ENCODE peak calls at places on chromosomes 13 and 19, in six cellular contexts. K is GM23338, M is HCT116, N is fibroblast of lung, J is A673, Y is neural progenitor cell. F is an unnamed sample.

GRCh38 chr19:50910722-50911121 is 473 bp downstream of the KLK4 start:
- DNase-seq in Y (no peak), J (no peak), K (no peak), M (no peak), N (no peak), F (no peak)

GRCh38 chr19:35044317-35045117 is 3.0 kb downstream of the HPN start:
- DNase-seq in K (peak), N (peak), M (no peak), Y (peak), J (peak), F (peak)

GRCh38 chr19:1251503-1252220 is 3.3 kb downstream of the MIDN start:
- DNase-seq in Y (peak), J (peak), M (no peak), K (no peak), N (no peak), F (no peak)

GRCh38 chr19:41398042-41398403 is 405 bp downstream of the BCKDHA start:
- DNase-seq in J (no peak), K (no peak), N (no peak), Y (peak), M (no peak), F (no peak)

GRCh38 chr13:52879950-52880650 is 31.7 kb upstream of the PCDH8 start:
- DNase-seq in Y (peak), N (no peak), M (no peak), K (peak), J (no peak), F (no peak)

GRCh38 chr19:1211494-1212234 is 6.1 kb downstream of the STK11 start:
- DNase-seq in M (no peak), Y (peak), J (peak), N (peak), K (peak), F (no peak)

GRCh38 chr19:2282062-2282861 is at the start of gene PEAK3:
- DNase-seq in K (peak), M (no peak), Y (peak), J (no peak), N (peak), F (no peak)

GRCh38 chr19:53094749-53095575 is 8.3 kb downstream of the ZNF160 start:
- DNase-seq in N (no peak), J (no peak), Y (peak), K (peak), M (no peak), F (no peak)

GRCh38 chr19:980133-980998 is 3.8 kb upstream of the WDR18 start:
- DNase-seq in Y (peak), M (no peak), K (peak), J (no peak), N (no peak), F (no peak)

GRCh38 chr19:3375221-3376088 is 9.1 kb downstream of the NFIC start:
- DNase-seq in N (peak), K (no peak), M (no peak), J (no peak), Y (no peak), F (no peak)

GRCh38 chr13:77565635-77566034 is 30.1 kb downstream of the SCEL start:
- DNase-seq in K (peak), N (peak), Y (peak), M (peak), J (peak), F (peak)

GRCh38 chr13:111370570-111371150 is 50.2 kb downstream of the TEX29 start:
- DNase-seq in Y (no peak), M (no peak), K (no peak), N (no peak), J (no peak), F (no peak)

GRCh38 chr19:41872384-41872774 is 4.7 kb upstream of the CD79A start:
- DNase-seq in Y (no peak), J (no peak), M (no peak), N (no peak), K (no peak), F (no peak)

GRCh38 chr19:6393982-6394412 is 1.0 kb upstream of the GTF2F1 start:
- DNase-seq in N (no peak), M (no peak), J (no peak), K (no peak), Y (no peak), F (no peak)

GRCh38 chr19:58563034-58563573 is 4.7 kb upstream of the UBE2M start:
- DNase-seq in N (no peak), K (peak), M (no peak), Y (no peak), J (peak), F (no peak)

GRCh38 chr19:38964738-38965137 is 10.8 kb downstream of the FBXO17 start:
- DNase-seq in K (no peak), N (no peak), J (no peak), M (no peak), Y (no peak), F (no peak)

GRCh38 chr13:73062368-73062767 is 3.6 kb downstream of the KLF5 start:
- DNase-seq in Y (peak), J (no peak), M (no peak), N (no peak), K (no peak), F (no peak)

GRCh38 chr19:31352782-31353651 is 3.8 kb upstream of the TSHZ3 start:
- DNase-seq in K (peak), N (no peak), M (no peak), Y (peak), J (no peak), F (no peak)
- TF ChIP-seq EZH2 in K (peak), N (no peak), M (no peak), Y (peak), J (no peak), F (no peak)

DNA sequence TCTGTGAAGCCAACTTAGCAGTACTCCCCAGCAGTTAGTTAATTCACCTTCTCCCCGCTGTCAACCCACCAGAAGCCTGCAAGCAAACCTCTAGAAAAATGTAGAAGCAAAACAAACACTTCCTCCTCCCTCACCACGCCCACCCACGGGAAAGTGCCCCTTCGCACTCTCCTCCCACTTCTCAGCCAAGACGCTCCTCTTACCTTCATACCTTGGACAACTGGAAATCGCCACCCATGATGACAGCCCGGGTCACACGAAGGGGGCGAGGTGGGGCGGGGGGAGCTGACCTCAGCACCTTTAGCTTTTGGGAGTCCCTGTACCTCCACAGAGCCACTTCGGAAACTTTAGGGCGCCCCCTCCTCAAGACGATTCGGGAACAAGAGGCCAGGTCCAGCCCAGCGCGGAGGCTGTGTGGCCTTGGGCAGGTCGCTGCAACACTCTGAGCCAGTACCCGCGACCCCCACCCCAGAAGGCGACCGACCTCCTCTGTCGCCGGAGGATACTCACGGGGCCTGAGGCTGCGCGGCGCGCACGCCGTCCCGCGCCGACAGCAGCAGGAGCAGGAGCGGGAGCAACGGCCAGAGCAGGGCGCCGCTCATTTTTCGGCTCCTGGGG is 460 bp downstream of the CPAMD8 start:
- DNase-seq in N (no peak), J (no peak), Y (peak), K (peak), M (no peak), F (no peak)
- TF ChIP-seq EZH2 in N (peak), J (no peak), Y (no peak), K (no peak), M (no peak), F (no peak)

GRCh38 chr13:97844151-97844550 is 109.3 kb upstream of the IPO5 start:
- DNase-seq in N (no peak), J (no peak), K (no peak), Y (no peak), M (no peak), F (no peak)
- TF ChIP-seq EZH2 in N (no peak), J (no peak), K (no peak), Y (no peak), M (no peak), F (no peak)

DNA sequence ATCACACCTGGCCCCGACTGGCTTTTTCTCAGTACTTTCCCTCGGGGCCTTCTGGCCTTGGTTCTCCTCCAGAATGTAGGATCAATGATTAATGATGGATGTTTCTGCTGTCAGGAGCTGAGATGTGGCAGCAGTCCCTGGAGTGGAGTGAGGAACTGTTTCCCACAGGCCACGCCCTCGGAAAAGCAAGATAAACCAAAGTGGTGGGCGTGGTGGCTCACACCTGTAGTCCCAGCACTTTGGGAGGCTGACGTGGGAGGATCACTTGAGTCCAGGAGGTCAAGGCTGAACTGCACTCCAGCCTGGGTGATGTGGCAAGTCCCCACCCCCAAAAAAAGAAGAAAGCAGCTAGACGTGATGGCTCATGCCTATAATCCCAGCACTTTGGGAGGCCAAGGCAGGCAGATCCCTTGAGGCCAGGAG is 7.1 kb upstream of the SHFL start:
- DNase-seq in J (no peak), K (no peak), N (no peak), M (no peak), Y (no peak), F (no peak)
- TF ChIP-seq EZH2 in J (no peak), K (no peak), N (no peak), M (no peak), Y (no peak), F (no peak)

GRCh38 chr19:55082023-55082851 is 6.6 kb downstream of the EPS8L1 start:
- DNase-seq in J (peak), Y (peak), N (peak), K (peak), M (no peak), F (peak)
- TF ChIP-seq EZH2 in J (no peak), Y (peak), N (peak), K (no peak), M (no peak), F (no peak)

GRCh38 chr13:40235160-40235796 is 431.2 kb downstream of the FOXO1 start:
- DNase-seq in Y (no peak), M (no peak), J (no peak), N (no peak), K (no peak), F (no peak)
- TF ChIP-seq EZH2 in Y (no peak), M (no peak), J (no peak), N (no peak), K (no peak), F (no peak)

GRCh38 chr13:108923386-108924061 is 294.1 kb downstream of the MYO16 start:
- DNase-seq in N (no peak), Y (no peak), K (no peak), J (no peak), M (no peak), F (no peak)

GRCh38 chr13:108926848-108927247 is 297.4 kb downstream of the MYO16 start:
- DNase-seq in K (no peak), J (no peak), M (no peak), N (no peak), Y (no peak), F (no peak)

GRCh38 chr13:108924154-108924940 is 294.9 kb downstream of the MYO16 start:
- DNase-seq in Y (no peak), M (no peak), K (no peak), J (peak), N (peak), F (no peak)

GRCh38 chr13:108927615-108928014 is 298.2 kb downstream of the MYO16 start:
- DNase-seq in J (no peak), M (no peak), Y (no peak), K (no peak), N (no peak), F (no peak)

DNA sequence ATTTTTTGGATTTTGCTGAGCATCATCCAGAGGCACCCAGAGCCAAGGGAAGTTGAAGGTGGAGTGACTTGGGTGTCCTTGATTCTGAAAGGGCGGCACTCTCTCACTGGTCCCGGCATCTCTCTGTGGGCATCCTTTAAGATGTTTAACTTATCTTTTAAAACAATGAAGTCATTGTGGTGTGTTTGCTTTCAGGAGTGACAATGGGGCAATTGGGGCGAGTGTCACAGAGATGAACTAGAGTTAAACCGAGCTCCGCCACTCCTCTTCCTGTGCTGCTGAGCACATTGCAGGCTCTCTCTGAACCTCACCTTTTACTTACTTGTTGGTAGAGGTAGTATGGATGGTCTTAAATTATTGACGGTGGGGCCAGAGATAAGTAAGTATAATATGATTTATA is 295.7 kb downstream of the MYO16 start:
- DNase-seq in N (no peak), M (no peak), J (no peak), Y (no peak), K (no peak), F (no peak)
- TF ChIP-seq EZH2 in N (no peak), M (no peak), J (no peak), Y (no peak), K (no peak), F (no peak)

GRCh38 chr13:24745516-24745860 is 18.5 kb upstream of the RNF17 start:
- DNase-seq in Y (no peak), N (no peak), K (peak), M (no peak), J (no peak), F (no peak)

GRCh38 chr13:24747248-24748151 is 16.5 kb upstream of the RNF17 start:
- DNase-seq in J (peak), Y (peak), M (no peak), N (peak), K (peak), F (no peak)

GRCh38 chr13:24746618-24747247 is 17.2 kb upstream of the RNF17 start:
- DNase-seq in M (no peak), J (peak), K (peak), N (peak), Y (peak), F (no peak)

GRCh38 chr13:24744247-24744646 is 19.7 kb upstream of the RNF17 start:
- DNase-seq in N (no peak), M (no peak), Y (no peak), K (no peak), J (no peak), F (no peak)

GRCh38 chr13:24745861-24746617 is 17.9 kb upstream of the RNF17 start:
- DNase-seq in J (no peak), M (no peak), Y (peak), K (peak), N (peak), F (no peak)
- TF ChIP-seq EZH2 in J (peak), M (no peak), Y (peak), K (no peak), N (no peak), F (no peak)